ENCODE peak calls at places on chromosomes 4 and X, in eight cellular contexts. V is A549; X is activated CD4-positive, alpha-beta T cell treated with anti-CD3 and anti-CD28 coated beads, Interleukin-2, amount 50 U/mL, for 1 hour; N is SK-N-MC; M is stimulated activated CD4-positive, alpha-beta T cell treated with anti-CD3 and anti-CD28 coated beads, Interleukin-4, amount 100 ng/mL, for 48 hours; O is HEK293T; G is iris pigment epithelial cell; I is NCI-H524. J is an unnamed sample.
A peak's percentile ranks its signal among the peaks of the same experiment; 100 is the strongest.

GRCh38 chrX:72576161-72576896 is 3.7 kb upstream of the HDAC8 start:
- DNase-seq in N (no peak), M (no peak), V (no peak), O (no peak), G (peak; percentile 86), X (no peak), I (no peak), J (no peak)

GRCh38 chr4:6221851-6222760 is 21.8 kb upstream of the JAKMIP1 start:
- DNase-seq in N (no peak), O (peak; percentile 94), V (no peak), X (peak; percentile 11), M (no peak), I (peak; percentile 15), G (peak; percentile 31), J (peak; percentile 97)

GRCh38 chr4:10171055-10171454 is 54.5 kb upstream of the WDR1 start:
- DNase-seq in G (no peak), N (no peak), M (no peak), O (no peak), X (no peak), I (no peak), V (no peak), J (no peak)

GRCh38 chrX:115324194-115324593 is 34.7 kb downstream of the LUZP4 start:
- DNase-seq in X (no peak), I (peak; percentile 14), O (no peak), N (no peak), M (no peak), V (no peak), G (peak; percentile 22), J (no peak)

GRCh38 chr4:10084651-10085320 is 31.8 kb downstream of the WDR1 start:
- DNase-seq in N (no peak), I (no peak), G (no peak), M (no peak), X (no peak), V (no peak), O (no peak), J (no peak)

GRCh38 chr4:112516401-112517066 is 554 bp upstream of the NEUROG2 start:
- DNase-seq in G (no peak), V (no peak), O (peak; percentile 53), X (no peak), M (no peak), I (peak; percentile 14), N (no peak), J (peak; percentile 79)

GRCh38 chr4:94253036-94253435 is 45.4 kb downstream of the SMARCAD1 start:
- DNase-seq in X (no peak), G (peak; percentile 11), I (no peak), V (no peak), N (no peak), M (no peak), O (no peak), J (no peak)

GRCh38 chr4:152257601-152258066 is 278.3 kb downstream of the FBXW7 start:
- DNase-seq in X (no peak), V (no peak), M (no peak), O (no peak), N (no peak), I (no peak), G (peak; percentile 21), J (peak; percentile 41)

GRCh38 chr4:183249854-183250253 is 70.2 kb downstream of the CLDN22 start:
- DNase-seq in V (peak; percentile 11), X (peak; percentile 9), O (peak; percentile 10), M (no peak), I (peak; percentile 10), N (no peak), G (peak; percentile 58), J (peak; percentile 50)

GRCh38 chr4:177356921-177357320 is 47.2 kb downstream of the NEIL3 start:
- DNase-seq in X (no peak), V (no peak), O (no peak), M (no peak), I (no peak), N (no peak), G (peak; percentile 17), J (no peak)

GRCh38 chr4:138035781-138036258 is 206.3 kb downstream of the SLC7A11 start:
- DNase-seq in G (peak; percentile 79), O (peak; percentile 65), X (no peak), N (no peak), I (no peak), M (no peak), V (peak; percentile 38), J (peak; percentile 74)

GRCh38 chrX:19846995-19847790 is 40.2 kb downstream of the SH3KBP1 start:
- DNase-seq in I (no peak), O (no peak), G (peak; percentile 92), V (peak; percentile 3), N (no peak), X (peak; percentile 6), M (peak; percentile 19), J (no peak)

GRCh38 chr4:114563536-114564315 is 34.9 kb upstream of the UGT8 start:
- DNase-seq in G (peak; percentile 43), O (no peak), N (peak; percentile 76), V (no peak), M (no peak), I (no peak), X (no peak), J (no peak)

GRCh38 chr4:184889683-184890082 is 63.9 kb upstream of the ACSL1 start:
- DNase-seq in X (no peak), N (no peak), M (no peak), G (no peak), I (no peak), V (no peak), O (no peak), J (no peak)

GRCh38 chr4:96955226-96955625 is 1115.3 kb downstream of the PDHA2 start:
- DNase-seq in I (no peak), N (no peak), G (no peak), M (no peak), V (no peak), X (no peak), O (no peak), J (no peak)

GRCh38 chrX:33416273-33416805 is 205.0 kb upstream of the DMD start:
- DNase-seq in X (no peak), N (no peak), I (no peak), M (no peak), O (no peak), V (no peak), G (no peak), J (no peak)

GRCh38 chr4:1026115-1026514 is 14.7 kb downstream of the FGFRL1 start:
- DNase-seq in X (peak; percentile 33), M (peak; percentile 52), O (peak; percentile 58), G (peak; percentile 23), N (no peak), V (no peak), I (no peak), J (no peak)

GRCh38 chrX:40068048-40068447 is 29.7 kb downstream of the BCOR start:
- DNase-seq in M (no peak), X (no peak), N (no peak), I (no peak), G (no peak), O (no peak), V (no peak), J (no peak)

GRCh38 chr4:44194365-44194764 is 254.2 kb downstream of the KCTD8 start:
- DNase-seq in G (peak; percentile 1), M (no peak), N (no peak), V (no peak), X (no peak), O (no peak), I (no peak), J (no peak)

GRCh38 chrX:73131877-73132276 is 52.6 kb upstream of the PABPC1L2A start:
- DNase-seq in O (no peak), G (no peak), V (no peak), X (no peak), I (no peak), M (no peak), N (no peak), J (no peak)

GRCh38 chr4:182776376-182777058 is 140.7 kb downstream of the DCTD start:
- DNase-seq in O (no peak), X (no peak), G (no peak), M (no peak), V (no peak), N (no peak), I (no peak), J (no peak)

GRCh38 chr4:92580816-92581215 is 277.1 kb downstream of the GRID2 start:
- DNase-seq in N (no peak), M (no peak), V (no peak), G (no peak), X (no peak), I (no peak), O (no peak), J (no peak)

GRCh38 chrX:3811331-3812311 is 98.2 kb upstream of the PRKX start:
- DNase-seq in I (no peak), X (peak; percentile 29), O (peak; percentile 42), V (peak; percentile 40), N (peak; percentile 35), G (peak; percentile 60), M (peak; percentile 18), J (peak; percentile 52)

GRCh38 chr4:174260099-174260498 is 23.4 kb downstream of the FBXO8 start:
- DNase-seq in O (no peak), X (no peak), N (no peak), M (no peak), V (peak; percentile 8), G (peak; percentile 94), I (no peak), J (no peak)

GRCh38 chrX:153732406-153732805 is 7.8 kb downstream of the ABCD1 start:
- DNase-seq in V (no peak), X (no peak), O (no peak), I (no peak), M (no peak), G (no peak), N (no peak), J (no peak)

GRCh38 chr4:12409507-12410190 is 981.0 kb upstream of the HS3ST1 start:
- DNase-seq in M (no peak), X (no peak), N (no peak), G (peak; percentile 5), O (no peak), V (no peak), I (no peak), J (peak; percentile 12)

GRCh38 chr4:81807386-81807785 is 335.7 kb upstream of the RASGEF1B start:
- DNase-seq in O (no peak), N (no peak), M (no peak), G (no peak), V (no peak), I (no peak), X (no peak), J (no peak)

GRCh38 chr4:36601864-36602263 is 320.4 kb downstream of the DTHD1 start:
- DNase-seq in N (no peak), X (no peak), O (no peak), G (no peak), V (no peak), M (no peak), I (no peak), J (no peak)

GRCh38 chr4:129682586-129682985 is 586.6 kb downstream of the C4orf33 start:
- DNase-seq in M (no peak), G (no peak), N (no peak), V (no peak), O (no peak), I (no peak), X (no peak), J (no peak)

GRCh38 chrX:38206036-38206435 is 14.6 kb downstream of the SRPX start:
- DNase-seq in O (no peak), X (no peak), V (no peak), I (no peak), G (peak; percentile 25), M (no peak), N (no peak), J (no peak)

GRCh38 chr4:81648576-81649272 is 177.0 kb upstream of the RASGEF1B start:
- DNase-seq in I (no peak), O (no peak), X (peak; percentile 8), M (no peak), G (no peak), V (no peak), N (no peak), J (no peak)

GRCh38 chrX:9746148-9746880 is 19.3 kb downstream of the GPR143 start:
- DNase-seq in N (peak; percentile 10), M (no peak), X (no peak), G (peak; percentile 69), O (no peak), V (no peak), I (no peak), J (no peak)

GRCh38 chr4:153521995-153522799 is 56.0 kb downstream of the TMEM131L start:
- DNase-seq in N (no peak), G (no peak), X (peak; percentile 55), O (no peak), M (peak; percentile 54), I (no peak), V (no peak), J (no peak)

GRCh38 chrX:150152546-150152945 is 210.6 kb upstream of the MAMLD1 start:
- DNase-seq in I (no peak), G (no peak), O (no peak), M (no peak), V (no peak), X (no peak), N (no peak), J (no peak)